ENCODE peak calls at places on chromosomes 11 and 22, in eight cellular contexts. E, H, Z, T, Q, X, C and W are unnamed samples.

GRCh38 chr11:105975128-105975527 is 46.9 kb downstream of the MSANTD4 start:
- DNase-seq in H (no peak), C (no peak), T (no peak), Z (no peak), X (peak; percentile 14), E (no peak), Q (no peak), W (no peak)

GRCh38 chr11:11552688-11553087 is 69.1 kb downstream of the GALNT18 start:
- DNase-seq in H (no peak), E (no peak), Z (no peak), C (no peak), T (no peak), Q (peak; percentile 77), X (no peak), W (no peak)

GRCh38 chr11:120123946-120124345 is 14.0 kb downstream of the TRIM29 start:
- DNase-seq in Q (no peak), T (no peak), E (no peak), C (no peak), X (no peak), Z (no peak), H (no peak), W (no peak)

GRCh38 chr11:128476729-128477128 is 110.6 kb downstream of the ETS1 start:
- DNase-seq in C (peak; percentile 89), H (no peak), T (no peak), X (peak; percentile 86), Q (no peak), Z (no peak), E (no peak), W (peak; percentile 65)

GRCh38 chr22:28139993-28140392 is 220.9 kb upstream of the PITPNB start:
- DNase-seq in T (no peak), E (no peak), X (peak; percentile 97), Q (no peak), C (no peak), H (no peak), Z (no peak), W (no peak)

GRCh38 chr22:39207141-39208012 is 37.4 kb downstream of the PDGFB start:
- DNase-seq in E (no peak), X (peak; percentile 62), C (peak; percentile 30), Z (no peak), T (no peak), H (peak; percentile 88), Q (peak; percentile 48), W (peak; percentile 45)

GRCh38 chr11:77505956-77506355 is 32.1 kb upstream of the PAK1 start:
- DNase-seq in X (no peak), H (no peak), Z (no peak), Q (no peak), T (no peak), E (no peak), C (no peak), W (no peak)

GRCh38 chr11:2792376-2793250 is 92.8 kb upstream of the KCNQ1OT1 start:
- DNase-seq in C (no peak), Z (no peak), X (no peak), Q (peak; percentile 64), H (peak; percentile 15), E (peak; percentile 7), T (peak; percentile 47), W (no peak)

GRCh38 chr11:113162590-113162961 is 151.8 kb upstream of the TTC12 start:
- DNase-seq in Q (no peak), C (no peak), T (no peak), X (peak; percentile 23), H (no peak), Z (no peak), E (no peak), W (no peak)

GRCh38 chr11:79720115-79720514 is 279.3 kb upstream of the TENM4 start:
- DNase-seq in C (no peak), T (no peak), X (no peak), H (no peak), E (no peak), Z (no peak), Q (no peak), W (no peak)

GRCh38 chr11:8206251-8207079 is 37.6 kb upstream of the RIC3 start:
- DNase-seq in E (peak; percentile 29), Q (no peak), C (no peak), X (peak; percentile 35), T (no peak), Z (peak; percentile 80), H (peak; percentile 42), W (no peak)

GRCh38 chr11:62505112-62505783 is 41.4 kb downstream of the AHNAK start:
- DNase-seq in Q (no peak), Z (peak; percentile 63), H (no peak), E (peak; percentile 35), C (no peak), T (no peak), X (no peak), W (no peak)

GRCh38 chr11:68120212-68121066 is 749 bp downstream of the CHKA start:
- DNase-seq in C (peak; percentile 73), T (peak; percentile 59), E (peak; percentile 82), Q (peak; percentile 89), X (peak; percentile 43), Z (peak; percentile 83), H (peak; percentile 68), W (peak; percentile 76)

GRCh38 chr11:118334746-118335145 is 7.8 kb downstream of the CD3D start:
- DNase-seq in H (no peak), C (no peak), Z (no peak), E (no peak), Q (no peak), X (no peak), T (no peak), W (no peak)

GRCh38 chr11:81237139-81237538 is 1496.5 kb downstream of the FAM181B start:
- DNase-seq in E (no peak), Q (no peak), T (no peak), C (no peak), H (no peak), Z (peak; percentile 62), X (peak; percentile 11), W (no peak)

GRCh38 chr11:34234086-34234740 is 123.6 kb downstream of the ABTB2 start:
- DNase-seq in T (no peak), E (peak; percentile 45), X (peak; percentile 82), Q (no peak), H (peak; percentile 45), C (peak; percentile 89), Z (peak; percentile 39), W (peak; percentile 80)

GRCh38 chr11:44737222-44737621 is 10.5 kb downstream of the TSPAN18 start:
- DNase-seq in X (no peak), Z (no peak), T (no peak), H (no peak), E (no peak), C (no peak), Q (no peak), W (no peak)

GRCh38 chr11:34588701-34589100 is 32.2 kb upstream of the EHF start:
- DNase-seq in H (no peak), X (no peak), Q (no peak), C (no peak), E (no peak), Z (no peak), T (no peak), W (no peak)

GRCh38 chr11:67118059-67118766 is 850 bp upstream of the KDM2A start:
- DNase-seq in Q (peak; percentile 83), T (peak; percentile 52), C (peak; percentile 67), Z (no peak), E (peak; percentile 45), H (peak; percentile 43), X (peak; percentile 17), W (no peak)

GRCh38 chr22:28976588-28976987 is 85.0 kb downstream of the C22orf31 start:
- DNase-seq in Z (no peak), Q (no peak), H (no peak), C (no peak), E (no peak), X (peak; percentile 88), T (no peak), W (no peak)

GRCh38 chr11:107259826-107260225 is 197.8 kb downstream of the CWF19L2 start:
- DNase-seq in X (peak; percentile 4), C (no peak), Z (no peak), E (peak; percentile 34), T (no peak), H (no peak), Q (no peak), W (no peak)

GRCh38 chr22:26445577-26446275 is 16.7 kb downstream of the ASPHD2 start:
- DNase-seq in C (no peak), T (no peak), Z (no peak), Q (no peak), X (no peak), H (no peak), E (no peak), W (no peak)

GRCh38 chr22:26448334-26448733 is 19.3 kb downstream of the ASPHD2 start:
- DNase-seq in Q (no peak), C (no peak), T (no peak), H (no peak), E (no peak), Z (no peak), X (no peak), W (no peak)

GRCh38 chr22:26448941-26449340 is 19.9 kb downstream of the ASPHD2 start:
- DNase-seq in C (no peak), E (no peak), Z (no peak), H (no peak), T (peak; percentile 46), Q (no peak), X (no peak), W (no peak)

GRCh38 chr22:26447594-26448329 is 18.7 kb downstream of the ASPHD2 start:
- DNase-seq in C (no peak), X (no peak), H (no peak), Q (no peak), Z (no peak), T (no peak), E (no peak), W (no peak)

GRCh38 chr22:26446808-26447515 is 17.9 kb downstream of the ASPHD2 start:
- DNase-seq in E (no peak), C (no peak), T (no peak), X (no peak), Z (no peak), H (no peak), Q (no peak), W (no peak)
- TF ChIP-seq CTCF in E (no peak), C (no peak), T (no peak), X (no peak), Z (no peak), H (no peak), Q (no peak), W (no peak)

GRCh38 chr22:46004105-46004866 is 27.3 kb upstream of the WNT7B start:
- DNase-seq in C (no peak), E (peak; percentile 20), X (no peak), Q (peak; percentile 66), T (no peak), H (no peak), Z (no peak), W (peak; percentile 46)
- H3K27ac ChIP-seq in C (no peak overlapping the region), E (peak overlapping the region; percentile 89), X (no peak overlapping the region), Q (no peak overlapping the region), T (no peak overlapping the region), H (no peak overlapping the region), Z (no peak overlapping the region), W (no peak overlapping the region)

DNA sequence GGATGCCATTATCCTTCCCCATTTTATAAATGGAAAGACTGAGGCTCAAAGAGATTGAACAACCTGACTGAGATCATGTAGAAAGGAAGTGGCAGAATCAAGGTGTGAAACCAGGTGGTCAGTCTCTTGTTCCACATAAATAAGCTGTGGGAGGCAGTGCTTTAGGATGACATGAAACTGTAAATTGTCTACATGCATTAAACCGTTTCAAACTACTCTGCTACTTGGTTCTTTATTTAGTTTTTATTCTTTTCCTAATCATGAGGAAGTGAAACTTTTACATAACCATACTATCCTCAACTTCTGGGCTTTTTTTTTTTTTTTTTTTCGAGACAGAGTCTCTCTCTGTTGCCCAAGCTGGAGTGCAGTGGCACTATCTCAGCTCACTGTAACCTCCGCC is 34.9 kb downstream of the CADM1 start:
- DNase-seq in Z (no peak), T (no peak), X (no peak), E (no peak), C (no peak), H (no peak), Q (no peak), W (no peak)
- TF ChIP-seq CTCF in Z (no peak), T (no peak), X (no peak), E (no peak), C (no peak), H (no peak), Q (no peak), W (no peak)

GRCh38 chr22:38192475-38192863 is 9.3 kb upstream of the MAFF start:
- DNase-seq in H (no peak), Z (no peak), E (no peak), X (no peak), T (no peak), Q (no peak), C (no peak), W (no peak)
- H3K27ac ChIP-seq in H (no peak overlapping the region), Z (no peak overlapping the region), E (no peak overlapping the region), X (no peak overlapping the region), T (no peak overlapping the region), Q (no peak overlapping the region), C (no peak overlapping the region), W (no peak overlapping the region)